ENCODE peak calls at places on chromosome 20, in ten cellular contexts. U is aorta; N is M059J; S is GM03348; T is effector CD4-positive, alpha-beta T cell; V is NCI-H774; E is Calu3; Y is non-pigmented ciliary epithelial cell; L is upper lobe of left lung; G is central memory CD4-positive, alpha-beta T cell. P is an unnamed sample.

GRCh38 chr20:31595654-31596411 is 9.3 kb upstream of the ID1 start:
- DNase-seq in Y (no peak), U (peak; percentile 92), V (peak; percentile 33), T (no peak), N (peak; percentile 100), E (peak; percentile 68), S (peak; percentile 94), G (no peak), L (peak; percentile 91), P (no peak)

GRCh38 chr20:51533291-51534172 is 9.0 kb downstream of the NFATC2 start:
- DNase-seq in N (peak; percentile 74), V (no peak), Y (no peak), T (no peak), S (peak; percentile 46), G (no peak), U (no peak), E (peak; percentile 47), L (peak; percentile 48), P (no peak)

GRCh38 chr20:45090481-45090880 is 10.4 kb downstream of the KCNS1 start:
- DNase-seq in S (peak; percentile 52), E (no peak), N (no peak), Y (no peak), V (no peak), L (no peak), U (no peak), G (no peak), T (no peak), P (no peak)

GRCh38 chr20:38764563-38765355 is 16.5 kb downstream of the ACTR5 start:
- DNase-seq in G (no peak), E (peak; percentile 88), Y (peak; percentile 67), S (peak; percentile 83), V (no peak), L (no peak), U (peak; percentile 80), T (no peak), N (peak; percentile 93), P (no peak)

GRCh38 chr20:38321959-38322598 is 18.1 kb downstream of the BPI start:
- DNase-seq in V (no peak), S (peak; percentile 85), T (no peak), N (peak; percentile 77), G (no peak), U (no peak), E (peak; percentile 76), Y (peak; percentile 32), L (no peak), P (peak; percentile 35)

GRCh38 chr20:35226775-35227681 is 538 bp downstream of the MMP24 start:
- DNase-seq in S (peak; percentile 83), E (peak; percentile 74), T (no peak), G (peak; percentile 19), L (peak; percentile 93), Y (no peak), U (peak; percentile 87), V (no peak), N (peak; percentile 61), P (no peak)

GRCh38 chr20:37295001-37295400 is 5.5 kb downstream of the MANBAL start:
- DNase-seq in U (no peak), T (no peak), L (no peak), V (no peak), S (peak; percentile 89), Y (peak; percentile 98), N (peak; percentile 100), G (no peak), E (peak; percentile 59), P (no peak)

GRCh38 chr20:24653306-24653705 is 183.9 kb downstream of the SYNDIG1 start:
- DNase-seq in N (peak; percentile 63), G (no peak), Y (no peak), U (no peak), E (no peak), T (no peak), V (no peak), L (no peak), S (no peak), P (no peak)

GRCh38 chr20:37901667-37902503 is 1.0 kb upstream of the VSTM2L start:
- DNase-seq in T (no peak), L (peak; percentile 52), V (peak; percentile 43), E (peak; percentile 62), S (peak; percentile 81), U (no peak), Y (no peak), N (peak; percentile 77), G (no peak), P (no peak)

GRCh38 chr20:31716818-31717477 is 5.7 kb downstream of the BCL2L1 start:
- DNase-seq in S (no peak), E (no peak), V (no peak), Y (no peak), N (no peak), L (no peak), G (no peak), T (no peak), U (no peak), P (no peak)

GRCh38 chr20:38550274-38550673 is 30.7 kb upstream of the ADIG start:
- DNase-seq in V (no peak), L (no peak), Y (no peak), E (no peak), T (no peak), G (no peak), S (no peak), U (no peak), N (peak; percentile 20), P (no peak)

GRCh38 chr20:45576995-45577394 is 2.1 kb downstream of the WFDC8 start:
- DNase-seq in T (no peak), L (no peak), Y (no peak), E (no peak), G (no peak), U (no peak), S (peak; percentile 7), V (no peak), N (no peak), P (no peak)

GRCh38 chr20:7959484-7959883 is 19.2 kb upstream of the HAO1 start:
- DNase-seq in N (no peak), E (no peak), S (no peak), G (no peak), T (no peak), U (no peak), L (no peak), V (peak; percentile 20), Y (no peak), P (no peak)

GRCh38 chr20:22579711-22580697 is 4.4 kb downstream of the FOXA2 start:
- DNase-seq in T (no peak), V (no peak), L (no peak), S (no peak), E (no peak), N (no peak), G (no peak), Y (no peak), U (no peak), P (no peak)

GRCh38 chr20:59945731-59946130 is 5.5 kb downstream of the FAM217B start:
- DNase-seq in T (no peak), S (no peak), U (no peak), N (no peak), G (no peak), E (no peak), L (no peak), V (no peak), Y (no peak), P (no peak)

GRCh38 chr20:23657202-23657601 is 19.4 kb upstream of the CST3 start:
- DNase-seq in T (no peak), N (no peak), E (no peak), V (no peak), U (no peak), Y (no peak), L (no peak), S (no peak), G (no peak), P (no peak)

GRCh38 chr20:63025534-63026331 is 19.0 kb upstream of the BHLHE23 start:
- DNase-seq in T (no peak), V (no peak), Y (peak; percentile 1), U (peak; percentile 73), N (no peak), S (peak; percentile 77), E (no peak), G (no peak), L (peak; percentile 78), P (no peak)

GRCh38 chr20:37914672-37915433 is 11.9 kb downstream of the VSTM2L start:
- DNase-seq in Y (no peak), U (no peak), V (no peak), N (no peak), G (no peak), T (no peak), E (no peak), L (peak; percentile 85), S (peak; percentile 39), P (no peak)

GRCh38 chr20:22389836-22390542 is 194.4 kb downstream of the FOXA2 start:
- DNase-seq in T (no peak), N (peak; percentile 98), S (no peak), V (peak; percentile 82), Y (no peak), U (no peak), G (no peak), L (no peak), E (peak; percentile 55), P (no peak)

GRCh38 chr20:17579369-17580039 is 9.6 kb downstream of the DSTN start:
- DNase-seq in L (no peak), N (peak; percentile 56), T (no peak), V (no peak), E (no peak), U (no peak), S (no peak), Y (no peak), G (no peak), P (no peak)

GRCh38 chr20:1169224-1169623 is 15.6 kb downstream of the TMEM74B start:
- DNase-seq in V (no peak), S (no peak), Y (no peak), U (no peak), E (no peak), G (no peak), L (no peak), N (no peak), T (no peak), P (no peak)

GRCh38 chr20:38043512-38044300 is 10.2 kb downstream of the RPRD1B start:
- DNase-seq in E (no peak), N (peak; percentile 95), Y (peak; percentile 81), U (no peak), V (no peak), G (no peak), S (peak; percentile 70), T (no peak), L (no peak), P (no peak)

GRCh38 chr20:55488593-55488992 is 516.7 kb downstream of the CBLN4 start:
- DNase-seq in G (no peak), E (no peak), L (no peak), T (no peak), Y (no peak), U (no peak), S (no peak), N (no peak), V (no peak), P (no peak)

GRCh38 chr20:35434085-35435005 is 3.7 kb downstream of the GDF5 start:
- DNase-seq in S (no peak), L (peak; percentile 89), N (no peak), T (no peak), G (no peak), U (no peak), E (no peak), V (no peak), Y (no peak), P (no peak)

GRCh38 chr20:44309763-44310663 is 989 bp downstream of the FITM2 start:
- DNase-seq in L (peak; percentile 46), G (no peak), Y (no peak), E (no peak), S (peak; percentile 81), U (no peak), N (peak; percentile 53), V (no peak), T (no peak), P (peak; percentile 43)

GRCh38 chr20:9514461-9515210 is at the start of gene LAMP5:
- DNase-seq in S (peak; percentile 49), Y (no peak), L (peak; percentile 77), E (no peak), V (no peak), U (peak; percentile 81), N (peak; percentile 38), G (no peak), T (no peak), P (no peak)

GRCh38 chr20:45765980-45766379 is 25.7 kb downstream of the WFDC3 start:
- DNase-seq in N (no peak), T (no peak), V (no peak), U (no peak), L (no peak), Y (no peak), E (no peak), G (no peak), S (no peak), P (no peak)

GRCh38 chr20:56778765-56779195 is 149.7 kb downstream of the TFAP2C start:
- DNase-seq in G (no peak), V (no peak), E (peak; percentile 29), T (no peak), Y (no peak), S (no peak), U (no peak), N (peak; percentile 80), L (no peak), P (no peak)